ENCODE peak calls at places on chromosomes 11 and 22, in four cellular contexts. Y is H9, T is MM.1S, Q is astrocyte. P is an unnamed sample.
A peak's percentile ranks its signal among the peaks of the same experiment; 100 is the strongest.

GRCh38 chr11:64580387-64580786 is 10.6 kb upstream of the SLC22A12 start:
- DNase-seq in Y (no peak), Q (no peak), T (no peak), P (peak; percentile 30)

GRCh38 chr11:131809203-131809948 is 439.0 kb downstream of the NTM start:
- DNase-seq in Y (no peak), T (no peak), Q (no peak), P (peak; percentile 48)

GRCh38 chr11:6828103-6828502 is 17.4 kb upstream of the OR10A5 start:
- DNase-seq in Q (no peak), Y (no peak), T (no peak), P (no peak)

GRCh38 chr22:50628543-50629134 is 687 bp upstream of the ARSA start:
- DNase-seq in Q (no peak), Y (no peak), T (no peak), P (no peak)

GRCh38 chr22:38261478-38261803 is 11.4 kb downstream of the TMEM184B start:
- DNase-seq in T (no peak), Y (no peak), Q (no peak), P (peak; percentile 33)

GRCh38 chr11:37907461-37908223 is 1309.6 kb upstream of the RAG2 start:
- DNase-seq in Q (no peak), T (no peak), Y (no peak), P (no peak)

GRCh38 chr11:72773291-72773690 is 20.6 kb downstream of the STARD10 start:
- DNase-seq in Q (peak; percentile 90), T (no peak), Y (no peak), P (peak; percentile 96)

GRCh38 chr11:114099392-114100178 is 40.1 kb downstream of the ZBTB16 start:
- DNase-seq in Q (no peak), Y (no peak), T (no peak), P (no peak)

GRCh38 chr11:58763120-58763490 is 31.4 kb upstream of the GLYAT start:
- DNase-seq in Y (no peak), Q (no peak), T (no peak), P (no peak)

GRCh38 chr11:122523841-122524531 is 131.5 kb upstream of the UBASH3B start:
- DNase-seq in Y (peak; percentile 56), T (no peak), Q (no peak), P (peak; percentile 46)

DNA sequence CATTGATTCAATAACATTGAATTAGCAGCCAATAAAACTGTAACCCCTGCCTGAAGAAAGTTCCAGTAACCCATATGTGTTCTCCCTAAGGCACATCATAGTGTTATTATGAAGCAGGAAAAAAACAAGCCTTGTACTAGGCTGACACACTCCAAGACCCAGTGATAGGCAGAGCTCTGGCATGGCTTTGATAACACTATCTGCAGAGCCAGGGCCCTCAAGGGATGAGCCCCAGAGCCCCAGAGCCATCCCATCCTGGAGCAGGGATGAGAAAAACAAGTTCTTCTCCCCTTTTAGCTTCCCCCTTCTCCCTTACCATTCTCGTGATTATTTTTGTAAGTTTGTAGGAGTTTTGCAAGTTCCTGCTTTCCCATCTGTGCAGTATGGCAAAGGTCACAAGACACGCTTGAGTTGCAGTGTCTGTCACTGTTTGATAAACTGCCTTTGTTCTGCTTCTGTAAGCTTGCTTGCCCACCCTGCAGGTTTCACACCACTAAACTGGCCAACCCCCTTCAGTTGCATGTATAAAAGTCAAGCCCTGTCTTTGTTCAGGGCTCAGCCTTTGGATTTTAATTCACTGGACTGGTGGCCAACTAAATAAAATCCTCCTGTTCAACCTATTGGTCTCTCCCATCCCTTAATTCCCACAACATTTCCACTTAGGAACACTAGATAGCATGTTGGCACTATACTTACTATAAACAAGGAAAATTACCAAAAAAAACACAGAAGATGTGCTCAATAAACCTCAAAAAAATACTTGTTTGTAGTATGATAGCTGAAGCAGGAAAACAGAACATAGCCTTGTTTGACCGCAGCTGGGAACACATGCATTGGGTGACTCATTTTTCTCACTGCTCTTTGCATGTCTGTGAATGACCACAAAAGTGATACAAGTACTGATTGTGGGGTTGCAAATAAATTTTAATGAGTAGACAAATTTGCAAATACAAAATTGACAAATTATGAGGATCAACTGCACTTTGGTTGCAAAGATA is 22.5 kb upstream of the GUCY1A2 start:
- DNase-seq in T (peak; percentile 23), Q (peak; percentile 97), Y (no peak), P (peak; percentile 77)
- H3K9ac ChIP-seq in T (no peak overlapping the region), Q (peak overlapping the region; percentile 37), Y (no peak overlapping the region), P (no peak overlapping the region)

GRCh38 chr11:12064136-12064953 is 46.0 kb upstream of the MICAL2 start:
- DNase-seq in Q (no peak), T (no peak), Y (no peak), P (no peak)
- H3K4me2 ChIP-seq in Q (no peak overlapping the region), T (no peak overlapping the region), Y (no peak overlapping the region), P (no peak overlapping the region)

GRCh38 chr22:21947040-21948014 is 5.3 kb downstream of the PPM1F start:
- DNase-seq in Y (peak; percentile 57), T (no peak), Q (peak; percentile 59), P (peak; percentile 75)
- H3K9ac ChIP-seq in Y (no peak overlapping the region), T (no peak overlapping the region), Q (peak overlapping the region; percentile 66), P (peak overlapping the region; percentile 61)

DNA sequence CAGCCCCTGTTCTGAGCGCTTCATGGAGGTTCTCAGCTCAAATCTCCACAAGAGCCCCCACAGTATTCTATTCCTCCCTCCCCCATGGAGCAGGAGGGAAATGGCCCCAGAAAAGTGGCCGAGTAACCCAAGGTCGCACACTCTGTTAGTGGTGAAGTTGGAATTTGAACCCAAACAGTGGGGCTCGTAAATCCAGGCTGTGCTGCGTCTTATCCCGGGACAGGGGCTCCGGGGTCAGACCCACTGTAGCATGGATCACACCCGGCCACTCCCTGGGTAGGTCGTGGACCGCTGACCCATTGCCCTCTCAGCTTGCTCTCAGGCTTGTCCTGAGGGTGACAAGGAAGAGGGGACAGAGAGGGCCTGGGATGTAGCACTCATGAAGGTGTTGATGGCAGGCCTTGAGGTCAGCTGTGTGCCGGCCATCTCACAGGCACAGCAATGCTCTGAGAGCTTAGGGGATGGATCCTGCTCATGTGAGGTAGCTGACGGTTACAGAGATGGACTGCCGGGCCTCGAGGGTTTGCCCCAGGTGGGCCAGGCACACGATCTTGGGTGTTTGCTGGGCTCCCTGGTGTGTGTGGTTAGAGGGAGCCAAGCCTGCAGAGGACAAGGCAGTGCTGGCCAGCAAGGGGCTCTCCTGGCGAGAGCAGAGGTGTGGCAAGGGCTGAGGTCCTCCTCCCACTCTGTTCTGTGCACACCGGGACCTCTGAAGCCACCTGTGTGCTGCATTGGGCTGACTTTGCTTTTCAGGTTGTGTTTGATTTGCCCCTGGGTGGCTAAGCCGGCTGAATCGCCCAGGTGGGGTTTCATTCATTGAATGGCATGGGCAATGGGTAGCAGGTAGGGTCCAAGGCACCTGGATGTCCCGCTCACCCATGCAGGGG is 2.3 kb upstream of the FGF19 start:
- DNase-seq in Y (no peak), Q (no peak), T (no peak), P (no peak)
- H3K4me2 ChIP-seq in Y (no peak overlapping the region), Q (peak overlapping the region; percentile 30), T (peak overlapping the region; percentile 69), P (no peak overlapping the region)

GRCh38 chr11:126053340-126054286 is 9.1 kb downstream of the CDON start:
- DNase-seq in T (no peak), Q (no peak), Y (no peak), P (no peak)
- H3K9ac ChIP-seq in T (no peak overlapping the region), Q (no peak overlapping the region), Y (no peak overlapping the region), P (no peak overlapping the region)

GRCh38 chr11:109981028-109981636 is 112.1 kb upstream of the ZC3H12C start:
- DNase-seq in Y (no peak), T (no peak), Q (no peak), P (no peak)

GRCh38 chr11:109986488-109986887 is 106.7 kb upstream of the ZC3H12C start:
- DNase-seq in T (no peak), Q (no peak), Y (no peak), P (no peak)

GRCh38 chr11:109983358-109983757 is 109.8 kb upstream of the ZC3H12C start:
- DNase-seq in Y (no peak), Q (no peak), T (no peak), P (no peak)

GRCh38 chr11:109978895-109979294 is 114.3 kb upstream of the ZC3H12C start:
- DNase-seq in Q (no peak), Y (no peak), T (no peak), P (no peak)

DNA sequence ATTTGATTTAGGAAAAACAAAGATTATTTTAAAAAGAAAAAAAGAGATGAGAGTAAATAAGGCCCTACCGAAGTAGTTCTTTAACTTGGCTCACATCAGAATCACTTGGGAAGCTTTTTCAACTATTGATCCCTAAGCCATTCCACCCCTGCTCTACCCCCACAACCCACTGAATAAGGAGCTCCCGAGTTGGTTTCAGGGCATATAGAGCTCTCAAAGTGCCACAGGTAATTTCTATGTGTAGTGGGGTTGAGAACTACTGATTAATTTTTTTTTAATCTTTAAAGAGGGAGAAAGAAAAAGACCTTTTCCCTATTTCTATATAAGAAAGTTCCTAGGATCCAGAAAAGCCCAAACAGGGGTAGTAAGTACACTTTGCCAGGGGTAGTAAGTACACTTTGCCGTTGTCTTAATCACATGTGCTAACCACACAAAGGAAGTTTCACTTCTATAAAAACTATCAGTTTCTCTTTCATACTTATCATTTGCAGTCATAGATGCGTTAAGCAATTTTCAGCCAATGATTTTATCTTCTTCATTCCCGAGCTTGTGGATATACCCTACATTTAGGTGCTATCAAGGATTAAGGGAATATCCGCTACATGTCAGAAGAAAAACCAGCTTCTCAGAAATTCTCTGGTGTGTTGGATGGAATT is 108.4 kb upstream of the ZC3H12C start:
- DNase-seq in Q (no peak), T (peak; percentile 79), Y (no peak), P (no peak)
- H3K4me2 ChIP-seq in Q (no peak overlapping the region), T (peak overlapping the region; percentile 80), Y (no peak overlapping the region), P (no peak overlapping the region)

P was measured in GM23248.